ENCODE peak calls at places on chromosomes 4 and X, in ten cellular contexts. J is sigmoid colon, E is suprapubic skin, L is stomach, G is ovary, O is transverse colon, I is upper lobe of left lung, C is SK-N-SH, B is K562, K is GM12878. A is an unnamed sample.

GRCh38 chr4:22339491-22339890 is 176.4 kb downstream of the ADGRA3 start:
- DNase-seq in I (no peak), G (no peak), E (no peak), B (no peak), K (no peak), O (no peak), J (no peak), C (no peak), L (no peak), A (no peak)

GRCh38 chrX:154785711-154786110 is 19.6 kb downstream of the MPP1 start:
- DNase-seq in I (no peak), C (no peak), L (no peak), B (peak; percentile 45), E (no peak), O (no peak), J (no peak), K (no peak), G (no peak), A (no peak)

GRCh38 chr4:86181585-86181984 is 178.3 kb downstream of the MAPK10 start:
- DNase-seq in G (no peak), I (no peak), C (no peak), O (no peak), J (no peak), E (no peak), K (no peak), L (no peak), B (no peak), A (no peak)

GRCh38 chr4:5638976-5639375 is 69.4 kb downstream of the EVC2 start:
- DNase-seq in G (no peak), L (no peak), K (no peak), I (no peak), C (no peak), E (no peak), J (no peak), B (no peak), O (no peak), A (no peak)

GRCh38 chrX:41895826-41896225 is 27.5 kb downstream of the CASK start:
- DNase-seq in B (no peak), I (no peak), J (no peak), K (no peak), L (no peak), O (no peak), C (no peak), E (no peak), G (no peak), A (no peak)

GRCh38 chrX:46588263-46588662 is 14.7 kb downstream of the CHST7 start:
- DNase-seq in I (no peak), G (peak; percentile 50), B (no peak), C (no peak), L (no peak), K (no peak), E (no peak), O (peak; percentile 20), J (peak; percentile 74), A (peak; percentile 25)

GRCh38 chr4:119209077-119209476 is 3.4 kb upstream of the USP53 start:
- DNase-seq in I (no peak), E (no peak), B (peak; percentile 58), O (no peak), G (no peak), L (no peak), K (no peak), J (no peak), C (no peak), A (no peak)

GRCh38 chrX:151729056-151729725 is 5.4 kb upstream of the CNGA2 start:
- DNase-seq in I (no peak), E (no peak), G (no peak), L (no peak), O (no peak), C (no peak), K (no peak), B (no peak), J (peak; percentile 45), A (no peak)

GRCh38 chr4:169823685-169824084 is 65.9 kb upstream of the HPF1 start:
- DNase-seq in I (peak; percentile 24), B (peak; percentile 66), G (no peak), O (peak; percentile 13), E (no peak), K (no peak), J (no peak), L (no peak), C (no peak), A (no peak)

GRCh38 chr4:108700358-108700757 is 50.0 kb downstream of the OSTC start:
- DNase-seq in B (no peak), J (no peak), I (no peak), C (peak; percentile 17), O (no peak), E (no peak), L (no peak), G (no peak), K (no peak), A (no peak)

GRCh38 chrX:16931371-16931770 is 15.1 kb upstream of the REPS2 start:
- DNase-seq in J (no peak), C (no peak), O (no peak), L (no peak), G (no peak), B (peak; percentile 61), I (no peak), E (no peak), K (no peak), A (no peak)

GRCh38 chrX:77389891-77390290 is 57.3 kb upstream of the FGF16 start:
- DNase-seq in O (no peak), B (no peak), L (no peak), C (no peak), E (no peak), J (no peak), G (no peak), K (no peak), I (no peak), A (no peak)

GRCh38 chrX:148905376-148905775 is 405.0 kb downstream of the AFF2 start:
- DNase-seq in I (no peak), C (no peak), O (no peak), E (no peak), B (no peak), G (no peak), J (no peak), K (no peak), L (no peak), A (no peak)

GRCh38 chrX:48997865-48998264 is 4.2 kb downstream of the GRIPAP1 start:
- DNase-seq in I (no peak), C (no peak), B (no peak), L (no peak), O (no peak), K (no peak), G (no peak), E (no peak), J (no peak), A (no peak)

GRCh38 chr4:150582881-150583286 is 933 bp downstream of the MAB21L2 start:
- DNase-seq in E (no peak), B (no peak), G (no peak), K (no peak), O (no peak), J (peak; percentile 78), I (no peak), L (no peak), C (peak; percentile 48), A (no peak)

GRCh38 chrX:101347859-101348451 is 587 bp downstream of the TIMM8A start:
- DNase-seq in O (no peak), L (no peak), B (no peak), I (no peak), C (peak; percentile 46), G (no peak), J (no peak), K (no peak), E (no peak), A (no peak)

GRCh38 chrX:11908371-11908770 is 150.3 kb downstream of the MSL3 start:
- DNase-seq in G (no peak), J (no peak), K (peak; percentile 25), L (no peak), O (no peak), C (peak; percentile 8), B (peak; percentile 9), E (no peak), I (no peak), A (no peak)

GRCh38 chrX:8607326-8607725 is 124.6 kb downstream of the ANOS1 start:
- DNase-seq in O (no peak), C (no peak), G (no peak), I (no peak), K (no peak), E (no peak), J (no peak), L (no peak), B (no peak), A (no peak)

GRCh38 chr4:2910409-2910808 is 52.8 kb downstream of the NOP14 start:
- DNase-seq in C (no peak), I (no peak), J (no peak), E (no peak), K (no peak), B (peak; percentile 25), O (no peak), L (no peak), G (no peak), A (no peak)
- TF ChIP-seq EP300 in C (no peak), I (no peak), J (no peak), E (no peak), K (no peak), B (no peak), O (no peak), L (no peak), G (no peak), A (no peak)

GRCh38 chr4:55176497-55176896 is 51.1 kb upstream of the KDR start:
- DNase-seq in B (no peak), I (no peak), J (no peak), E (no peak), O (no peak), L (no peak), K (no peak), C (no peak), G (no peak), A (no peak)
- H3K4me3 ChIP-seq in B (no peak overlapping the region), I (no peak overlapping the region), J (no peak overlapping the region), E (no peak overlapping the region), O (no peak overlapping the region), L (no peak overlapping the region), K (no peak overlapping the region), C (no peak overlapping the region), G (no peak overlapping the region), A (no peak overlapping the region)

GRCh38 chr4:128850252-128850651 is 40.8 kb downstream of the JADE1 start:
- DNase-seq in I (no peak), L (no peak), G (no peak), J (no peak), C (no peak), O (no peak), E (no peak), K (no peak), B (no peak), A (no peak)
- H3K27me3 ChIP-seq in I (no peaks in the 10 kb centered on the region), L (no peaks in the 10 kb centered on the region), G (no peaks in the 10 kb centered on the region), J (no peaks in the 10 kb centered on the region), C (no peaks in the 10 kb centered on the region), O (no peaks in the 10 kb centered on the region), E (no peaks in the 10 kb centered on the region), K (no peaks in the 10 kb centered on the region), B (no peaks in the 10 kb centered on the region), A (no peaks in the 10 kb centered on the region)

GRCh38 chrX:103488794-103489193 is 30.5 kb downstream of the RAB40A start:
- DNase-seq in L (no peak), K (no peak), J (no peak), O (no peak), I (no peak), C (no peak), G (no peak), E (no peak), B (no peak), A (no peak)

GRCh38 chrX:103483720-103484119 is 35.6 kb downstream of the RAB40A start:
- DNase-seq in O (no peak), B (no peak), J (no peak), I (no peak), E (no peak), C (no peak), L (no peak), K (no peak), G (no peak), A (no peak)

GRCh38 chrX:103488332-103488731 is 31.0 kb downstream of the RAB40A start:
- DNase-seq in K (no peak), E (no peak), C (peak; percentile 48), G (no peak), I (no peak), J (no peak), O (no peak), B (no peak), L (no peak), A (no peak)
- TF ChIP-seq EP300 in K (no peak), E (no peak), C (no peak), G (no peak), I (no peak), J (no peak), O (no peak), B (no peak), L (no peak), A (no peak)

A was measured in tibial nerve.